ENCODE peak calls at places on chromosomes 13 and 19, in seven cellular contexts. L is CD4-positive, alpha-beta T cell; Z is H1; G is testis; H is tibial nerve; D is CD8-positive, alpha-beta memory T cell; U is upper lobe of right lung. K is an unnamed sample.

GRCh38 chr13:112056284-112056727 is 10.6 kb upstream of the SOX1 start:
- DNase-seq in L (no peak), Z (peak), G (no peak), H (no peak), D (no peak), U (no peak), K (no peak)

GRCh38 chr19:32570081-32570785 is 10.8 kb upstream of the PDCD5 start:
- DNase-seq in L (peak), Z (peak), G (peak), H (no peak), D (peak), U (no peak), K (no peak)

GRCh38 chr13:110711778-110712070 is 1.8 kb upstream of the ING1 start:
- DNase-seq in L (no peak), Z (no peak), G (no peak), H (no peak), D (no peak), U (no peak), K (no peak)

GRCh38 chr13:100584901-100585300 is 3.7 kb downstream of the GGACT start:
- DNase-seq in L (no peak), Z (no peak), G (no peak), H (no peak), D (peak), U (no peak), K (no peak)

GRCh38 chr19:19461671-19462622 is 53.4 kb downstream of the TSSK6 start:
- DNase-seq in L (no peak), Z (peak), G (peak), H (no peak), D (peak), U (peak), K (no peak)

GRCh38 chr13:75776550-75776949 is 140.4 kb downstream of the LMO7 start:
- DNase-seq in L (no peak), Z (no peak), G (no peak), H (no peak), D (no peak), U (no peak), K (no peak)

GRCh38 chr13:78875792-78876580 is 217.0 kb upstream of the OBI1 start:
- DNase-seq in L (no peak), Z (peak), G (no peak), H (no peak), D (no peak), U (no peak), K (no peak)

GRCh38 chr13:80716610-80717081 is 375.7 kb upstream of the SPRY2 start:
- DNase-seq in L (no peak), Z (peak), G (no peak), H (no peak), D (no peak), U (peak), K (no peak)

GRCh38 chr19:35846038-35846668 is 6.2 kb downstream of the NPHS1 start:
- DNase-seq in L (no peak), Z (peak), G (no peak), H (no peak), D (no peak), U (no peak), K (no peak)

GRCh38 chr13:33112745-33113144 is 96.5 kb downstream of the KL start:
- DNase-seq in L (no peak), Z (no peak), G (no peak), H (no peak), D (no peak), U (no peak), K (no peak)

GRCh38 chr13:87827479-87827878 is 156.3 kb downstream of the SLITRK5 start:
- DNase-seq in L (no peak), Z (no peak), G (no peak), H (no peak), D (no peak), U (no peak), K (no peak)

GRCh38 chr13:47553329-47553977 is 447.6 kb downstream of the SUCLA2 start:
- DNase-seq in L (no peak), Z (no peak), G (no peak), H (no peak), D (no peak), U (no peak), K (no peak)

GRCh38 chr13:76792680-76793334 is 93.4 kb downstream of the KCTD12 start:
- DNase-seq in L (no peak), Z (no peak), G (peak), H (no peak), D (no peak), U (no peak), K (no peak)

GRCh38 chr13:36712290-36712689 is 38.5 kb downstream of the SERTM1 start:
- DNase-seq in L (no peak), Z (no peak), G (no peak), H (no peak), D (no peak), U (no peak), K (no peak)

GRCh38 chr13:25300861-25301346 is 521 bp upstream of the NUP58 start:
- DNase-seq in L (no peak), Z (no peak), G (peak), H (no peak), D (no peak), U (peak), K (no peak)

GRCh38 chr13:62837895-62838294 is 1422.2 kb upstream of the PCDH20 start:
- DNase-seq in L (no peak), Z (no peak), G (no peak), H (no peak), D (no peak), U (no peak), K (no peak)

GRCh38 chr13:93624371-93624777 is 397.8 kb downstream of the GPC6 start:
- DNase-seq in L (no peak), Z (no peak), G (no peak), H (no peak), D (no peak), U (no peak), K (no peak)

GRCh38 chr19:47542030-47542475 is 27.2 kb upstream of the NAPA start:
- DNase-seq in L (no peak), Z (no peak), G (no peak), H (no peak), D (no peak), U (no peak), K (no peak)

GRCh38 chr13:113049981-113050380 is 55.6 kb upstream of the F7 start:
- DNase-seq in L (no peak), Z (no peak), G (no peak), H (no peak), D (no peak), U (no peak), K (no peak)

GRCh38 chr13:51534075-51534817 is 50.0 kb upstream of the WDFY2 start:
- DNase-seq in L (peak), Z (no peak), G (no peak), H (no peak), D (peak), U (peak), K (no peak)

GRCh38 chr19:9645466-9645865 is 24.4 kb upstream of the ZNF561 start:
- DNase-seq in L (no peak), Z (no peak), G (no peak), H (no peak), D (no peak), U (no peak), K (no peak)

GRCh38 chr19:58395220-58395978 is at the start of gene RNF225:
- DNase-seq in L (no peak), Z (peak), G (no peak), H (no peak), D (no peak), U (peak), K (no peak)

GRCh38 chr13:87671824-87672603 is 843 bp downstream of the SLITRK5 start:
- DNase-seq in L (no peak), Z (peak), G (no peak), H (no peak), D (no peak), U (peak), K (no peak)

GRCh38 chr19:45863840-45864628 is at the start of gene FOXA3:
- DNase-seq in L (no peak), Z (peak), G (no peak), H (no peak), D (peak), U (peak), K (peak)

GRCh38 chr13:35881360-35881759 is 249.8 kb downstream of the DCLK1 start:
- DNase-seq in L (no peak), Z (no peak), G (no peak), H (no peak), D (no peak), U (no peak), K (no peak)

GRCh38 chr13:80858131-80858530 is 517.2 kb upstream of the SPRY2 start:
- DNase-seq in L (no peak), Z (no peak), G (no peak), H (no peak), D (no peak), U (no peak), K (no peak)

DNA sequence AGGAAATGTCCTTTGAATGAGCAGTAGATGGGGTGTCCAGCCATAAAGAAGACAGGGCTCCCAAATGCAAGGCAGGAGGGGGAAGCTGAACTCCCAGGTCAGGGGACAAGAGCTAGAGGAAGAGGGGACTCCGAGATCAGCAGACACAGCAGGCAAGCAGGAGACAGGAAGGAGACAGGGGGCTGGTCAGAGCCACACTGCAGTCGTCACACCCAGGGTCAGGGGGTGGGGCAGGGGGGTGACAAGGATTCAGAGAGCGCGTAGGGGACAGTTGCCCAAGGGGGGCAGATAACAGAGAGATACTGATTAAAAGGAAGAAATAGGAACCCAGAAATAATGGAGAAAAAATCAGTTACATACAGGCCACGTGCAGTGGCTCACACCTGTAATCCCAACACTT is 3.2 kb downstream of the HSD17B14 start:
- DNase-seq in L (no peak), Z (no peak), G (no peak), H (no peak), D (no peak), U (no peak), K (no peak)
- H3K27ac ChIP-seq in L (no peak), Z (no peak), G (no peak), H (no peak), D (no peak), U (no peak), K (no peak)

GRCh38 chr19:10712041-10712440 is 5.8 kb upstream of the DNM2 start:
- DNase-seq in L (no peak), Z (peak), G (no peak), H (no peak), D (no peak), U (no peak), K (no peak)

GRCh38 chr19:10707440-10707839 is 6.2 kb downstream of the QTRT1 start:
- DNase-seq in L (no peak), Z (no peak), G (no peak), H (no peak), D (no peak), U (no peak), K (no peak)

GRCh38 chr19:10701955-10702307 is 692 bp downstream of the QTRT1 start:
- DNase-seq in L (no peak), Z (no peak), G (peak), H (no peak), D (no peak), U (no peak), K (no peak)

GRCh38 chr19:10708261-10708660 is 7.0 kb downstream of the QTRT1 start:
- DNase-seq in L (no peak), Z (no peak), G (no peak), H (no peak), D (no peak), U (no peak), K (no peak)

GRCh38 chr19:10706990-10707389 is 5.8 kb downstream of the QTRT1 start:
- DNase-seq in L (no peak), Z (no peak), G (no peak), H (no peak), D (no peak), U (no peak), K (no peak)
- H3K27ac ChIP-seq in L (no peak), Z (peak), G (no peak), H (no peak), D (no peak), U (no peak), K (no peak)

GRCh38 chr13:65881561-65882155 is 1348.5 kb downstream of the PCDH9 start:
- DNase-seq in L (no peak), Z (no peak), G (no peak), H (no peak), D (no peak), U (no peak), K (no peak)
- H3K27ac ChIP-seq in L (no peak), Z (no peak), G (no peak), H (no peak), D (no peak), U (no peak), K (no peak)

GRCh38 chr19:3039641-3040077 is 10.6 kb upstream of the TLE2 start:
- DNase-seq in L (no peak), Z (no peak), G (peak), H (no peak), D (no peak), U (peak), K (no peak)
- H3K27ac ChIP-seq in L (no peak), Z (no peak), G (peak), H (peak), D (no peak), U (no peak), K (no peak)